ENCODE peak calls at places on chromosomes 16 and 17, in four cellular contexts. A, V, L and G are unnamed samples.

GRCh38 chr17:76468634-76469010 is 1.2 kb downstream of the AANAT start:
- DNase-seq in A (no peak), V (no peak), L (no peak), G (no peak)

GRCh38 chr17:42679492-42680330 is 1.9 kb downstream of the CCR10 start:
- DNase-seq in A (peak), V (peak), L (peak), G (peak)

GRCh38 chr16:49466881-49467280 is 93.3 kb downstream of the C16orf78 start:
- DNase-seq in A (no peak), V (no peak), L (no peak), G (no peak)

GRCh38 chr17:35286120-35286781 is 43.4 kb downstream of the SLFN5 start:
- DNase-seq in A (no peak), V (no peak), L (no peak), G (peak)

GRCh38 chr17:30600062-30600829 is 123.0 kb downstream of the GOSR1 start:
- DNase-seq in A (peak), V (peak), L (peak), G (peak)

GRCh38 chr17:68440526-68440925 is 16.8 kb downstream of the WIPI1 start:
- DNase-seq in A (no peak), V (no peak), L (no peak), G (no peak)

GRCh38 chr16:28101533-28101890 is 38.0 kb upstream of the GSG1L start:
- DNase-seq in A (no peak), V (no peak), L (no peak), G (no peak)

GRCh38 chr17:42548070-42548837 is 4.5 kb upstream of the HSD17B1 start:
- DNase-seq in A (no peak), V (no peak), L (peak), G (peak)

GRCh38 chr16:28212532-28212873 is 738 bp upstream of the XPO6 start:
- DNase-seq in A (no peak), V (peak), L (no peak), G (no peak)

GRCh38 chr17:37062036-37062435 is 113.3 kb downstream of the AATF start:
- DNase-seq in A (no peak), V (no peak), L (no peak), G (no peak)